ENCODE peak calls at places on chromosomes 13 and 19, in ten cellular contexts. S is germinal center; N is NCI-H1694 treated with DMSO at 0.1 percent for 48 hours; T is HFFc6; J is Kasumi-1; K is NCI-H1417; V is HL-60; H is stimulated activated CD4-positive, alpha-beta T cell treated with anti-CD3 and anti-CD28 coated beads, Interleukin-15, amount 100 ng/mL, for 1 hour; M is activated T-helper 1 cell treated with anti-CD3 and anti-CD28 coated beads, Interleukin-2, amount 50 U/mL, for 16 hours; P is left cardiac atrium. U is an unnamed sample.

GRCh38 chr19:47768604-47769003 is 9.9 kb upstream of the SELENOW start:
- DNase-seq in N (no peak), M (no peak), P (no peak), H (no peak), J (no peak), V (no peak), K (no peak), S (no peak), T (no peak), U (no peak)

GRCh38 chr13:33636955-33637670 is 180.8 kb upstream of the RFC3 start:
- DNase-seq in P (no peak), T (peak), V (no peak), M (no peak), K (no peak), S (peak), H (no peak), N (no peak), J (no peak), U (no peak)

GRCh38 chr19:38557205-38557799 is 60.5 kb downstream of the MAP4K1 start:
- DNase-seq in P (no peak), S (peak), V (peak), H (no peak), N (no peak), M (no peak), T (no peak), K (no peak), J (peak), U (no peak)

GRCh38 chr19:32201661-32202060 is 143.7 kb upstream of the ZNF507 start:
- DNase-seq in M (no peak), J (peak), S (no peak), T (no peak), P (peak), V (no peak), H (no peak), K (no peak), N (no peak), U (no peak)

GRCh38 chr13:110301606-110302131 is 5.3 kb downstream of the COL4A1 start:
- DNase-seq in H (no peak), V (no peak), J (no peak), M (no peak), T (peak), P (no peak), N (no peak), K (no peak), S (no peak), U (no peak)

GRCh38 chr13:25171170-25171516 is 945 bp downstream of the AMER2 start:
- DNase-seq in J (no peak), V (no peak), P (no peak), S (no peak), K (no peak), T (no peak), N (no peak), M (no peak), H (no peak), U (no peak)

GRCh38 chr19:3136684-3137055 is 837 bp downstream of the GNA15 start:
- DNase-seq in J (no peak), K (no peak), S (no peak), P (no peak), H (no peak), N (no peak), M (no peak), T (no peak), V (no peak), U (no peak)

GRCh38 chr13:46949211-46949610 is 52.4 kb upstream of the HTR2A start:
- DNase-seq in P (no peak), H (no peak), V (no peak), J (no peak), N (no peak), T (no peak), S (no peak), M (no peak), K (no peak), U (no peak)

GRCh38 chr13:102198418-102199322 is 203.2 kb downstream of the FGF14 start:
- DNase-seq in H (no peak), M (no peak), V (no peak), P (no peak), S (no peak), K (no peak), J (no peak), T (no peak), N (no peak), U (no peak)

U was measured in heart left ventricle.